ENCODE peak calls at places on chromosome 16, in five cellular contexts. E is cardiac fibroblast, F is left lung, M is mesothelial cell of epicardium, Y is ovary. L is an unnamed sample.

GRCh38 chr16:80174416-80174815 is 366.4 kb upstream of the DYNLRB2 start:
- DNase-seq in E (peak; percentile 90), F (no peak), M (no peak), Y (no peak), L (no peak)

GRCh38 chr16:20327444-20328041 is at the start of gene GP2:
- DNase-seq in E (no peak), F (no peak), M (no peak), Y (no peak), L (no peak)

GRCh38 chr16:23917621-23918020 is 81.8 kb downstream of the PRKCB start:
- DNase-seq in E (no peak), F (no peak), M (no peak), Y (no peak), L (no peak)

GRCh38 chr16:28604186-28604565 is 5.7 kb downstream of the SULT1A1 start:
- DNase-seq in E (no peak), F (no peak), M (no peak), Y (no peak), L (no peak)

GRCh38 chr16:10584956-10585561 is 4.7 kb upstream of the EMP2 start:
- DNase-seq in E (peak; percentile 60), F (no peak), M (no peak), Y (no peak), L (no peak)

GRCh38 chr16:77171750-77172635 is 19.0 kb upstream of the MON1B start:
- DNase-seq in E (peak; percentile 78), F (no peak), M (no peak), Y (no peak), L (peak; percentile 44)

GRCh38 chr16:80142276-80142675 is 398.5 kb upstream of the DYNLRB2 start:
- DNase-seq in E (peak; percentile 4), F (no peak), M (no peak), Y (no peak), L (no peak)

GRCh38 chr16:24991349-24991748 is 23.8 kb downstream of the ARHGAP17 start:
- DNase-seq in E (no peak), F (no peak), M (no peak), Y (no peak), L (no peak)

GRCh38 chr16:17520567-17520966 is 49.8 kb upstream of the XYLT1 start:
- DNase-seq in E (peak; percentile 20), F (no peak), M (no peak), Y (no peak), L (no peak)

GRCh38 chr16:50960517-50961202 is 190.4 kb downstream of the SALL1 start:
- DNase-seq in E (no peak), F (no peak), M (no peak), Y (no peak), L (no peak)

GRCh38 chr16:22264786-22265185 is 32.4 kb upstream of the POLR3E start:
- DNase-seq in E (no peak), F (no peak), M (no peak), Y (no peak), L (no peak)

GRCh38 chr16:54455021-54455725 is 168.6 kb upstream of the IRX3 start:
- DNase-seq in E (no peak), F (no peak), M (no peak), Y (no peak), L (no peak)
- TF ChIP-seq CTCF in E (no peak), F (no peak), M (no peak), Y (no peak), L (no peak)

DNA sequence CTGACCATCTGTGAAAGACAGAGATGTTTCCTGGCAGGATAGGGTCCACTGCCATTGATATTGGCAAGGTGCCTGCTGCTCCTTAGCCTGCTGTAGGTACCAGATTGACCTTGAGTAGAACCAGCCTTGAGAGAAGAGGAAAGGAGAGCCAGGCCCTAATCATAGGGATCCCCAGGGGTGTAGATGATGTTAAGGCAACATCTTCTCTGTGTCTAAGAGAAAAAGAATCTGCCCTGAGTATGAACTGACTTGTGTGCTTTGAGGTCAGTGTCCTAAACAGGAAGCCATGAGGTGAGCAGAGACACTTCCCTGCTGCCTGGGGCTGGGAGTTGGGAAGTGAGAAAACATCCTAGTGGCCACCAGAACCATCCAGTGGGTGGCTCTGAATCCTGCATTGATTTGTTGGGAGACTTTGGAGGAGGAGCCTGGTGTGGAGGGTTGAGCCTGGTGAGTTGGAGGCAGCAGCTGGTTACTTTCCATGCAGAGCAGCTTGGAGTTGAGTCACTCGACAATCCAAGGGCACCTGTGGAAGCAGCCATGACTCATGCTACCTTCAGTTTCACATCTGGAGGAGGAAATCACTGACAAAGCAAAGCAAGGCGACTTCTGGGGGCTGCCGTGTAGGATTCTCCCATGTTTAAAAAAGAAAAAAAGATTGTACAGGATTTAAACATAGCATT is 47.8 kb downstream of the BMERB1 start:
- DNase-seq in E (peak; percentile 97), F (no peak), M (no peak), Y (peak; percentile 50), L (peak; percentile 94)
- TF ChIP-seq CTCF in E (peak; percentile 22), F (no peak), M (no peak), Y (no peak), L (peak; percentile 16)

DNA sequence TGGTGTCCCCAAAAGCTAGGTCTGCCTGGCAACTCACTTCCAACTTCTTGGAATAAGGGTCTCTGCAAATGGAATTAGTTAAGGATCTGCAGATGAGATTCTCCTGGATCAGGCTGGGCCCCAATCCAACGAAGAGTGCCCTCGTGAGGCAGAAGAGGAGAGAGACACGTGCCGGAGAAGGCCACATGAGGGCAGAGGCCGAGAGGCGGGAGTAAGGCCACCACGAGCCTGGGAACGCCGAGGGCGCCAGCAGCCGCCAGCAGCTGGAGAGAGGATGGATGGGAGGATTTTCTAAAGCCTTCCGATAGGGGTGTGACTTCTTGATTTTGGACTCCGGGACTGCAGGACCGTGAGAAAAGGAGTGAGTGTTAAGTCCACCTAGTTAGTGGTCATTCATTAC is 76.3 kb downstream of the JPH3 start:
- DNase-seq in E (no peak), F (peak; percentile 57), M (no peak), Y (no peak), L (no peak)
- TF ChIP-seq CTCF in E (no peak), F (no peak), M (no peak), Y (no peak), L (no peak)

GRCh38 chr16:85027968-85028637 is 508 bp downstream of the KIAA0513 start:
- DNase-seq in E (no peak), F (no peak), M (no peak), Y (no peak), L (no peak)
- TF ChIP-seq CTCF in E (no peak), F (no peak), M (no peak), Y (no peak), L (no peak)